ENCODE peak calls at places on chromosomes 5 and 9, in ten cellular contexts. E is Right ventricle myocardium superior; B is NCI-H2107; Y is EH; U is H7; I is HCEC 1CT; H is transverse colon; X is activated CD4-positive, alpha-beta T cell treated with anti-CD3 and anti-CD28 coated beads for 48 hours; C is stimulated activated CD4-positive, alpha-beta T cell treated with anti-CD3 and anti-CD28 coated beads, Interleukin-4, amount 100 ng/mL, for 1 hour; T is psoas muscle. J is an unnamed sample.

GRCh38 chr5:66222455-66222854 is 78.4 kb downstream of the SREK1 start:
- DNase-seq in E (no peak), B (no peak), Y (no peak), U (no peak), I (no peak), H (no peak), X (no peak), C (no peak), T (no peak), J (no peak)

GRCh38 chr5:130549884-130550552 is 615.0 kb downstream of the HINT1 start:
- DNase-seq in E (no peak), B (no peak), Y (peak; percentile 79), U (no peak), I (peak; percentile 41), H (no peak), X (peak; percentile 3), C (no peak), T (peak; percentile 12), J (no peak)

GRCh38 chr5:28012538-28012937 is 974.2 kb upstream of the CDH9 start:
- DNase-seq in E (no peak), B (no peak), Y (no peak), U (no peak), I (no peak), H (no peak), X (no peak), C (no peak), T (no peak), J (no peak)

GRCh38 chr9:36163049-36163839 is 5.9 kb upstream of the CCIN start:
- DNase-seq in E (peak; percentile 81), B (no peak), Y (peak; percentile 75), U (peak; percentile 93), I (peak; percentile 22), H (no peak), X (no peak), C (no peak), T (peak; percentile 68), J (peak; percentile 58)

GRCh38 chr5:175003531-175003930 is 279.1 kb downstream of the MSX2 start:
- DNase-seq in E (no peak), B (no peak), Y (no peak), U (no peak), I (no peak), H (no peak), X (no peak), C (no peak), T (no peak), J (no peak)

GRCh38 chr5:103402861-103403260 is 144.3 kb downstream of the MACIR start:
- DNase-seq in E (no peak), B (no peak), Y (no peak), U (no peak), I (no peak), H (no peak), X (no peak), C (no peak), T (no peak), J (no peak)

GRCh38 chr5:90602681-90603080 is 44.1 kb downstream of the ADGRV1 start:
- DNase-seq in E (no peak), B (no peak), Y (no peak), U (no peak), I (no peak), H (no peak), X (no peak), C (no peak), T (no peak), J (no peak)

GRCh38 chr9:108033976-108034964 is 544.7 kb upstream of the KLF4 start:
- DNase-seq in E (no peak), B (no peak), Y (peak; percentile 68), U (no peak), I (peak; percentile 57), H (no peak), X (no peak), C (no peak), T (peak; percentile 24), J (peak; percentile 36)

GRCh38 chr9:21591221-21592062 is 109.3 kb upstream of the IFNE start:
- DNase-seq in E (peak; percentile 49), B (no peak), Y (peak; percentile 99), U (peak; percentile 26), I (peak; percentile 99), H (peak; percentile 15), X (peak; percentile 77), C (peak; percentile 48), T (peak; percentile 67), J (peak; percentile 51)

GRCh38 chr9:15276328-15276969 is 30.6 kb downstream of the TTC39B start:
- DNase-seq in E (no peak), B (no peak), Y (no peak), U (no peak), I (no peak), H (peak; percentile 61), X (no peak), C (no peak), T (no peak), J (no peak)

GRCh38 chr5:175082866-175083590 is 358.6 kb downstream of the MSX2 start:
- DNase-seq in E (no peak), B (no peak), Y (peak; percentile 46), U (no peak), I (no peak), H (no peak), X (no peak), C (no peak), T (no peak), J (no peak)

GRCh38 chr5:133338504-133339355 is 273.6 kb downstream of the FSTL4 start:
- DNase-seq in E (no peak), B (no peak), Y (no peak), U (no peak), I (no peak), H (no peak), X (no peak), C (no peak), T (no peak), J (no peak)

GRCh38 chr5:57855831-57856230 is 373.2 kb upstream of the ACTBL2 start:
- DNase-seq in E (no peak), B (no peak), Y (no peak), U (no peak), I (no peak), H (no peak), X (no peak), C (no peak), T (no peak), J (no peak)

GRCh38 chr9:101508203-101508602 is 25.4 kb upstream of the RNF20 start:
- DNase-seq in E (no peak), B (no peak), Y (peak; percentile 94), U (no peak), I (peak; percentile 83), H (no peak), X (no peak), C (no peak), T (no peak), J (no peak)

GRCh38 chr5:149636861-149637246 is 55.6 kb downstream of the ARHGEF37 start:
- DNase-seq in E (no peak), B (no peak), Y (peak; percentile 75), U (peak; percentile 75), I (peak; percentile 58), H (no peak), X (no peak), C (no peak), T (no peak), J (peak; percentile 69)

GRCh38 chr5:58016329-58016728 is 443.6 kb downstream of the PLK2 start:
- DNase-seq in E (no peak), B (no peak), Y (no peak), U (no peak), I (peak; percentile 18), H (no peak), X (no peak), C (no peak), T (no peak), J (no peak)

GRCh38 chr5:155954739-155955445 is 372.1 kb upstream of the SGCD start:
- DNase-seq in E (no peak), B (no peak), Y (peak; percentile 30), U (no peak), I (peak; percentile 42), H (no peak), X (no peak), C (no peak), T (no peak), J (no peak)

GRCh38 chr5:67202830-67203229 is 6.2 kb upstream of the CD180 start:
- DNase-seq in E (no peak), B (no peak), Y (no peak), U (no peak), I (no peak), H (no peak), X (no peak), C (no peak), T (no peak), J (no peak)

GRCh38 chr9:130208600-130209347 is 36.6 kb downstream of the NCS1 start:
- DNase-seq in E (no peak), B (no peak), Y (no peak), U (peak; percentile 69), I (no peak), H (no peak), X (no peak), C (no peak), T (no peak), J (no peak)

GRCh38 chr5:88684136-88684500 is 198.9 kb downstream of the MEF2C start:
- DNase-seq in E (no peak), B (no peak), Y (no peak), U (no peak), I (no peak), H (no peak), X (no peak), C (no peak), T (no peak), J (no peak)

GRCh38 chr5:18394154-18394804 is 760.0 kb downstream of the TAF11L14 start:
- DNase-seq in E (peak; percentile 51), B (no peak), Y (no peak), U (peak; percentile 52), I (peak; percentile 61), H (peak; percentile 63), X (peak; percentile 62), C (peak; percentile 37), T (peak; percentile 27), J (peak; percentile 42)

GRCh38 chr5:33261305-33261704 is 179.5 kb upstream of the TARS1 start:
- DNase-seq in E (no peak), B (no peak), Y (peak; percentile 89), U (no peak), I (peak; percentile 66), H (no peak), X (no peak), C (no peak), T (no peak), J (no peak)

GRCh38 chr9:88537743-88538055 is 2.7 kb downstream of the NXNL2 start:
- DNase-seq in E (peak; percentile 75), B (no peak), Y (peak; percentile 96), U (no peak), I (peak; percentile 68), H (peak; percentile 20), X (peak; percentile 49), C (no peak), T (peak; percentile 28), J (peak; percentile 56)

GRCh38 chr9:124231095-124231743 is 26.5 kb upstream of the NEK6 start:
- DNase-seq in E (no peak), B (no peak), Y (no peak), U (no peak), I (no peak), H (no peak), X (no peak), C (no peak), T (no peak), J (no peak)

GRCh38 chr9:34499101-34499500 is 23.7 kb downstream of the ENHO start:
- DNase-seq in E (no peak), B (no peak), Y (no peak), U (no peak), I (no peak), H (no peak), X (no peak), C (no peak), T (no peak), J (no peak)